ENCODE peak calls at places on chromosome 1, in six cellular contexts. K is astrocyte, F is HCT116, J is mesendoderm, B is PC-9, Z is A549. C is an unnamed sample.

GRCh38 chr1:244920911-244921310 is 56.6 kb upstream of the HNRNPU start:
- DNase-seq in K (no peak), F (no peak), J (no peak), B (no peak), Z (no peak), C (no peak)

GRCh38 chr1:181556606-181557005 is 73.3 kb downstream of the CACNA1E start:
- DNase-seq in K (no peak), F (no peak), J (no peak), B (no peak), Z (no peak), C (no peak)

GRCh38 chr1:246961939-246962373 is 30.2 kb upstream of the AHCTF1 start:
- DNase-seq in K (no peak), F (no peak), J (no peak), B (no peak), Z (no peak), C (no peak)

GRCh38 chr1:77308889-77309621 is 27.2 kb downstream of the AK5 start:
- DNase-seq in K (no peak), F (no peak), J (no peak), B (no peak), Z (no peak), C (no peak)

GRCh38 chr1:31645274-31645568 is 545 bp upstream of the PEF1 start:
- DNase-seq in K (no peak), F (no peak), J (no peak), B (no peak), Z (no peak), C (no peak)

GRCh38 chr1:182761396-182762395 is 27.9 kb upstream of the NPL start:
- DNase-seq in K (no peak), F (no peak), J (no peak), B (no peak), Z (no peak), C (no peak)

GRCh38 chr1:68800182-68800581 is 303.3 kb upstream of the DEPDC1 start:
- DNase-seq in K (no peak), F (no peak), J (no peak), B (no peak), Z (no peak), C (no peak)

GRCh38 chr1:164384262-164384661 is 174.7 kb upstream of the PBX1 start:
- DNase-seq in K (no peak), F (no peak), J (no peak), B (no peak), Z (no peak), C (no peak)

GRCh38 chr1:33094971-33095604 is 14.1 kb downstream of the AZIN2 start:
- DNase-seq in K (peak), F (peak), J (peak), B (peak), Z (peak), C (peak)

GRCh38 chr1:2322593-2323295 is 68.6 kb downstream of the MORN1 start:
- DNase-seq in K (peak), F (no peak), J (no peak), B (no peak), Z (no peak), C (no peak)

GRCh38 chr1:180906511-180906910 is 6.2 kb upstream of the KIAA1614 start:
- DNase-seq in K (no peak), F (no peak), J (no peak), B (no peak), Z (no peak), C (no peak)

GRCh38 chr1:116116040-116116439 is 4.8 kb downstream of the MAB21L3 start:
- DNase-seq in K (no peak), F (no peak), J (no peak), B (no peak), Z (no peak), C (no peak)

GRCh38 chr1:246934777-246935176 is 3.0 kb upstream of the AHCTF1 start:
- DNase-seq in K (no peak), F (no peak), J (no peak), B (no peak), Z (no peak), C (no peak)

GRCh38 chr1:206012086-206012859 is 9.1 kb upstream of the RAB7B start:
- DNase-seq in K (no peak), F (no peak), J (no peak), B (no peak), Z (no peak), C (no peak)

GRCh38 chr1:112983540-112984131 is 27.6 kb upstream of the SLC16A1 start:
- DNase-seq in K (no peak), F (no peak), J (no peak), B (no peak), Z (no peak), C (no peak)

GRCh38 chr1:184563308-184563707 is 176.5 kb downstream of the C1orf21 start:
- DNase-seq in K (no peak), F (no peak), J (no peak), B (no peak), Z (peak), C (no peak)

GRCh38 chr1:162902372-162902771 is 41.4 kb upstream of the CCDC190 start:
- DNase-seq in K (peak), F (no peak), J (no peak), B (no peak), Z (no peak), C (no peak)

GRCh38 chr1:82318921-82319320 is 518.2 kb downstream of the ADGRL2 start:
- DNase-seq in K (peak), F (no peak), J (peak), B (no peak), Z (no peak), C (no peak)

GRCh38 chr1:1022322-1023090 is 2.6 kb downstream of the AGRN start:
- DNase-seq in K (no peak), F (no peak), J (no peak), B (no peak), Z (no peak), C (no peak)
- H3K4me2 ChIP-seq in K (peak), F (peak), J (no peak), B (peak), Z (peak), C (no peak)

DNA sequence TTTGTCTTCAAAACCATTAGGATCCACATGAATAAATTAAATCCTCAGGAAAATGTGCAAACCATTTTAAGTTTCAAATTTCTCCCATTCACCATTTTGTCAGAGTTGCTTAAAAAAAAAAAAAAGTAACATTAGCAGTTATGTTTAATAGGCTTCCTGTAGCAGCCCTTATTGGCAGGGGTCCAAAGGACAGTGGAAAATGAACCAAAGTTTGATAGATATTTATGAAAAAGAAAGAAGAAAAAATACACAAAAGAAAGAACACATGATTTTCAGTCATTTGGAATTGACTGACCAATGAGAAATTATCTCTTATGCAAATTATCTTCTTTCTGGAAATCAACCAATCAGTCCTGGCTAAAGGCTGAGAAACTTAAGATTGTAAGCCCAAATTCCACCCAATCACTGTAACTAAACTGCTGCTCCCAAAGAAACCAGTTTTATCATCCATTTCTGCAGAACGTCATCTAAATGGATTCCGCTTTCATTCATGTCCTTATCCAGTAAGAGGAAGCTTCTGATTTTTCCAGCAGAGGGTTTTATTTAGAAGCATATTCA is 282.4 kb downstream of the TM2D1 start:
- DNase-seq in K (no peak), F (no peak), J (no peak), B (no peak), Z (no peak), C (no peak)
- H3K4me2 ChIP-seq in K (no peak), F (no peak), J (no peak), B (no peak), Z (peak), C (no peak)

GRCh38 chr1:147245129-147245528 is 2.6 kb downstream of the CHD1L start:
- DNase-seq in K (no peak), F (no peak), J (peak), B (no peak), Z (no peak), C (no peak)

GRCh38 chr1:147246044-147246690 is 3.7 kb downstream of the CHD1L start:
- DNase-seq in K (no peak), F (no peak), J (no peak), B (no peak), Z (no peak), C (no peak)

GRCh38 chr1:147245586-147246021 is 3.1 kb downstream of the CHD1L start:
- DNase-seq in K (no peak), F (no peak), J (no peak), B (no peak), Z (no peak), C (no peak)

GRCh38 chr1:147246910-147247655 is 4.6 kb downstream of the CHD1L start:
- DNase-seq in K (no peak), F (no peak), J (peak), B (no peak), Z (no peak), C (peak)

GRCh38 chr1:147247656-147248238 is 5.3 kb downstream of the CHD1L start:
- DNase-seq in K (peak), F (no peak), J (peak), B (no peak), Z (no peak), C (no peak)
- H3K4me2 ChIP-seq in K (no peak), F (peak), J (no peak), B (no peak), Z (no peak), C (peak)

GRCh38 chr1:40782371-40782956 is 1.1 kb upstream of the KCNQ4 start:
- DNase-seq in K (no peak), F (no peak), J (peak), B (no peak), Z (no peak), C (peak)
- H3K4me2 ChIP-seq in K (peak), F (peak), J (peak), B (no peak), Z (no peak), C (peak)

GRCh38 chr1:156692409-156692957 is 12.9 kb downstream of the CRABP2 start:
- DNase-seq in K (no peak), F (no peak), J (no peak), B (no peak), Z (no peak), C (no peak)
- H3K4me2 ChIP-seq in K (peak), F (peak), J (peak), B (peak), Z (peak), C (peak)

GRCh38 chr1:201376107-201376463 is 1.4 kb downstream of the TNNT2 start:
- DNase-seq in K (no peak), F (no peak), J (no peak), B (no peak), Z (no peak), C (no peak)

GRCh38 chr1:201376464-201377374 is 761 bp downstream of the TNNT2 start:
- DNase-seq in K (peak), F (peak), J (peak), B (no peak), Z (peak), C (peak)

GRCh38 chr1:201377611-201378092 is at the start of gene TNNT2:
- DNase-seq in K (no peak), F (no peak), J (peak), B (no peak), Z (no peak), C (no peak)

GRCh38 chr1:201374376-201374775 is 3.1 kb downstream of the TNNT2 start:
- DNase-seq in K (no peak), F (no peak), J (peak), B (no peak), Z (no peak), C (peak)

DNA sequence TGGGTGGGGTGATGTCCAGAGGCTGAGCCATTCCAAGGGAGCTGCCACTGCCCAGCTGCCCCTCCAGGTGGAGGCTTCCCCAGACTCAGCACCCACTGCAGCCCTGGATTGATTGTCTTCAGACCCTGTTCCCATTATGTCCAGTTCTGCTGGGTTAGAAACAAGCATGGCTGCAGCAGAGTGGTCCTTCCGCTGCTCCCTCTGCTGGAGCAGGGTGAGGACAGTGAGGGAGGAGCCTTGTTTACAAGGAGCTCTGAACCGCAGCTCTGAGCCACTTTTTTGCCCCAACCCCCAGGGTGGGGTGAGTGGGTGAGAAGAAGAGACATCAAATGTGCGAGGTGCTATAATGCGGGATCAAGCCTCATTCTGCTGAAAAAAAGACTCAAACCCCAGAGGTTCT is 2.3 kb downstream of the TNNT2 start:
- DNase-seq in K (no peak), F (no peak), J (peak), B (no peak), Z (no peak), C (peak)
- H3K4me2 ChIP-seq in K (no peak), F (no peak), J (no peak), B (no peak), Z (no peak), C (peak)

GRCh38 chr1:15628003-15628402 is 10.7 kb downstream of the DDI2 start:
- DNase-seq in K (no peak), F (no peak), J (no peak), B (no peak), Z (no peak), C (no peak)
- H3K4me2 ChIP-seq in K (no peak), F (no peak), J (no peak), B (no peak), Z (no peak), C (no peak)

GRCh38 chr1:28781305-28781704 is 30.7 kb upstream of the OPRD1 start:
- DNase-seq in K (no peak), F (no peak), J (no peak), B (no peak), Z (no peak), C (no peak)
- H3K4me2 ChIP-seq in K (no peak), F (no peak), J (no peak), B (no peak), Z (no peak), C (no peak)